ENCODE peak calls at places on chromosome 7, in six cellular contexts. W is GM23338, E is IMR-90, Y is lower lobe of right lung, C is HepG2, G is hepatocyte. B is an unnamed sample.

GRCh38 chr7:146731185-146731584 is 614.6 kb downstream of the CNTNAP2 start:
- DNase-seq in C (no peak), Y (no peak), E (no peak), G (no peak), W (no peak), B (no peak)

GRCh38 chr7:96349572-96349971 is 27.7 kb upstream of the SLC25A13 start:
- DNase-seq in C (no peak), Y (no peak), W (no peak), G (peak), E (no peak), B (no peak)

GRCh38 chr7:20403356-20403755 is 72.7 kb downstream of the ITGB8 start:
- DNase-seq in C (no peak), Y (no peak), G (no peak), E (no peak), W (no peak), B (no peak)

GRCh38 chr7:73560035-73560835 is 2.7 kb upstream of the BCL7B start:
- DNase-seq in W (no peak), Y (no peak), G (peak), E (peak), C (peak), B (no peak)

GRCh38 chr7:7641129-7641663 is 644 bp downstream of the UMAD1 start:
- DNase-seq in Y (no peak), W (peak), G (peak), E (peak), C (peak), B (no peak)

GRCh38 chr7:143380646-143381426 is at the start of gene ZYX:
- DNase-seq in W (peak), C (peak), G (peak), E (peak), Y (peak), B (peak)

GRCh38 chr7:66960192-66960591 is 35.2 kb downstream of the SBDS start:
- DNase-seq in C (no peak), W (no peak), E (no peak), Y (no peak), G (no peak), B (no peak)

GRCh38 chr7:16241017-16241416 is 180.3 kb downstream of the CRPPA start:
- DNase-seq in E (no peak), W (no peak), G (no peak), C (no peak), Y (no peak), B (no peak)

GRCh38 chr7:154789404-154789803 is 213.5 kb downstream of the PAXIP1 start:
- DNase-seq in C (peak), Y (no peak), E (no peak), G (peak), W (no peak), B (no peak)

GRCh38 chr7:3943779-3944520 is 642.9 kb downstream of the SDK1 start:
- DNase-seq in W (no peak), Y (no peak), G (no peak), E (no peak), C (no peak), B (no peak)

GRCh38 chr7:107936312-107936711 is 45.3 kb downstream of the DLD start:
- DNase-seq in Y (no peak), G (no peak), W (no peak), E (no peak), C (no peak), B (no peak)

GRCh38 chr7:125427676-125428075 is 498.1 kb upstream of the POT1 start:
- DNase-seq in W (peak), Y (no peak), C (no peak), G (no peak), E (no peak), B (no peak)

GRCh38 chr7:26078437-26079362 is 73.3 kb upstream of the NFE2L3 start:
- DNase-seq in C (peak), E (no peak), G (peak), Y (peak), W (peak), B (peak)

GRCh38 chr7:96219382-96220130 is 102.3 kb downstream of the SLC25A13 start:
- DNase-seq in E (peak), G (no peak), Y (no peak), W (no peak), C (no peak), B (peak)

GRCh38 chr7:64871761-64872160 is 31.3 kb upstream of the ZNF273 start:
- DNase-seq in Y (no peak), W (no peak), C (no peak), E (no peak), G (no peak), B (no peak)

GRCh38 chr7:103113164-103113563 is 35.7 kb downstream of the NAPEPLD start:
- DNase-seq in Y (no peak), W (no peak), C (no peak), G (no peak), E (peak), B (no peak)

GRCh38 chr7:74498996-74499834 is 45.5 kb downstream of the GTF2IRD1 start:
- DNase-seq in Y (no peak), W (no peak), G (no peak), E (no peak), C (no peak), B (no peak)

GRCh38 chr7:137820677-137821420 is 25.9 kb downstream of the DGKI start:
- DNase-seq in C (no peak), W (peak), E (peak), G (peak), Y (no peak), B (no peak)

GRCh38 chr7:49848211-49848841 is 74.9 kb downstream of the VWC2 start:
- DNase-seq in G (no peak), W (no peak), C (no peak), E (no peak), Y (no peak), B (no peak)

GRCh38 chr7:24979863-24980694 is at the start of gene OSBPL3:
- DNase-seq in G (peak), E (peak), C (peak), Y (peak), W (peak), B (peak)

GRCh38 chr7:15751191-15751701 is 64.8 kb upstream of the MEOX2 start:
- DNase-seq in G (no peak), W (no peak), C (no peak), Y (no peak), E (no peak), B (no peak)

GRCh38 chr7:135714534-135715009 is 13.4 kb downstream of the SLC13A4 start:
- DNase-seq in Y (no peak), E (peak), G (peak), C (peak), W (peak), B (no peak)

GRCh38 chr7:42010751-42011150 is 226.3 kb downstream of the GLI3 start:
- DNase-seq in W (no peak), E (no peak), C (no peak), G (no peak), Y (no peak), B (no peak)

GRCh38 chr7:100200693-100201092 is 19.1 kb upstream of the PVRIG start:
- DNase-seq in Y (no peak), G (peak), C (peak), E (no peak), W (no peak), B (no peak)

GRCh38 chr7:1721047-1721687 is 51.1 kb downstream of the ELFN1 start:
- DNase-seq in Y (no peak), E (peak), W (no peak), C (no peak), G (no peak), B (no peak)

GRCh38 chr7:43294080-43294630 is 181.7 kb downstream of the HECW1 start:
- DNase-seq in G (peak), C (no peak), W (peak), Y (no peak), E (peak), B (no peak)

GRCh38 chr7:3673524-3673923 is 372.5 kb downstream of the SDK1 start:
- DNase-seq in E (peak), Y (peak), W (peak), G (peak), C (peak), B (peak)

GRCh38 chr7:136086712-136087111 is 109.6 kb upstream of the MTPN start:
- DNase-seq in E (peak), W (peak), Y (no peak), C (peak), G (peak), B (peak)

GRCh38 chr7:140051822-140052221 is 10.9 kb downstream of the PARP12 start:
- DNase-seq in C (no peak), G (no peak), E (no peak), Y (no peak), W (no peak), B (no peak)

GRCh38 chr7:85522070-85522469 is 335.2 kb upstream of the SEMA3D start:
- DNase-seq in G (no peak), E (no peak), C (no peak), W (no peak), Y (no peak), B (no peak)

DNA sequence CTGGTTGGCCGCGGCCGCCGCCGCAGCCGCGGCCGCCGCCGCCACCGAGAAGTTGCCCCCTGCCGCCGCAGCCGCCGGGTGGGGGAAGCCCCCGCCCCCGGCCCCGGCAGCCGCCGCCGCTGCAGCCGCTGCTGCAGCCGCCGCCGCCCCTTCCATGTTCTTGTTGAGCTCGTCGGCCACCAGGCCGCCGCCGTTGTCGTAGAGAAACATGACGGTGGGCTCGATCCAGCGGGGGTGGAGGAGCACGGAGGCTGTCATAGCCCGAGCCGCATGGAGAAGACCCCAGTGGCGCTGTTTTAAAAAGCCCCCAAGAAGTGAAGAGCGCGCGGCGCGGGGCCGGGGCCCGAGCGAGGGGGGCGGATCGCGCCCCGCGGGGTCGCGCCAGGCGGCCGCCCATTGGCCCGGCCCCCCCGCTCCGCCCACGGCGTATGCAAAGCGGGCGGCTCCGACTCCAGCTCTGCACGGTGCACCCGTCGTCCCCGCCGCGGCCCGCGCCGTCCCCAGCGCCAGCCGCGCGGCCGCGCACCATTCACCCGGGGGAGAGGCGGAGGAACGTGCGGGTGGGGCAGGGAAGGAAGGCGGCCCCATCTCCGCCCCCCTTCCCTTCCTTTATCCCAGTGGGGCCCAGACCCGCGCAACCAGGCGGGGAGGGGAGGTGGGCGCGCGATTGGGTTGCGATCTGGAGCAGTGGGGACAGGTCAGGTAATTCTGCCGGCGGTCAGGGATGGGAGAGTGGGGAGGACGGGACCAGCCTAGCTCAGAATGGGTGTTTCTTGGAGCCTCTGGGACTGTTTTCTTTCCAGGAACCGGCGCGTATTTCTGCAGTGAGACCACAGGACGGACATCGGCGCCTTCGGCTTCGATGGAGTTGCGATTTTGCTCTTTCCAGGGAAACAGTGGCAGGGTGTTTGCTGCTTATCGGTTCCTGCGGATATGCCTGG is at the start of gene HOXA13:
- DNase-seq in G (peak), E (no peak), C (no peak), W (peak), Y (no peak), B (no peak)
- H3K27ac ChIP-seq in G (peak), E (no peak), C (no peak), W (no peak), Y (no peak), B (no peak)

GRCh38 chr7:116417593-116418345 is 81.8 kb upstream of the CAV2 start:
- DNase-seq in W (no peak), G (no peak), Y (no peak), E (peak), C (no peak), B (peak)
- H3K27ac ChIP-seq in W (no peak), G (peak), Y (no peak), E (no peak), C (no peak), B (peak)

GRCh38 chr7:45470031-45470430 is 104.1 kb upstream of the ADCY1 start:
- DNase-seq in W (no peak), G (no peak), Y (no peak), E (no peak), C (no peak), B (no peak)
- H3K27ac ChIP-seq in W (no peak), G (no peak), Y (no peak), E (no peak), C (no peak), B (no peak)

GRCh38 chr7:55033241-55033846 is 14.5 kb downstream of the EGFR start:
- DNase-seq in C (no peak), Y (no peak), W (no peak), G (no peak), E (no peak), B (no peak)

GRCh38 chr7:55034776-55035175 is 16.0 kb downstream of the EGFR start:
- DNase-seq in Y (no peak), C (peak), E (no peak), G (no peak), W (no peak), B (no peak)

GRCh38 chr7:55031075-55031474 is 12.3 kb downstream of the EGFR start:
- DNase-seq in W (no peak), E (no peak), C (peak), G (no peak), Y (no peak), B (no peak)

GRCh38 chr7:55032069-55032699 is 13.4 kb downstream of the EGFR start:
- DNase-seq in G (no peak), C (no peak), Y (no peak), E (no peak), W (no peak), B (no peak)

GRCh38 chr7:55036958-55037357 is 18.1 kb downstream of the EGFR start:
- DNase-seq in Y (no peak), C (no peak), E (no peak), W (no peak), G (no peak), B (no peak)
- H3K27ac ChIP-seq in Y (no peak), C (no peak), E (no peak), W (no peak), G (no peak), B (no peak)

GRCh38 chr7:6030988-6031387 is at the start of gene ANKRD61:
- DNase-seq in G (no peak), C (no peak), E (no peak), Y (no peak), W (no peak), B (no peak)

GRCh38 chr7:6026011-6026819 is 5.0 kb upstream of the ANKRD61 start:
- DNase-seq in E (peak), Y (peak), G (peak), W (peak), C (peak), B (peak)

GRCh38 chr7:6026917-6027316 is 4.3 kb upstream of the ANKRD61 start:
- DNase-seq in Y (no peak), C (no peak), E (no peak), W (no peak), G (no peak), B (no peak)

GRCh38 chr7:6028563-6028962 is 2.6 kb upstream of the ANKRD61 start:
- DNase-seq in W (no peak), G (no peak), Y (no peak), E (no peak), C (no peak), B (no peak)

DNA sequence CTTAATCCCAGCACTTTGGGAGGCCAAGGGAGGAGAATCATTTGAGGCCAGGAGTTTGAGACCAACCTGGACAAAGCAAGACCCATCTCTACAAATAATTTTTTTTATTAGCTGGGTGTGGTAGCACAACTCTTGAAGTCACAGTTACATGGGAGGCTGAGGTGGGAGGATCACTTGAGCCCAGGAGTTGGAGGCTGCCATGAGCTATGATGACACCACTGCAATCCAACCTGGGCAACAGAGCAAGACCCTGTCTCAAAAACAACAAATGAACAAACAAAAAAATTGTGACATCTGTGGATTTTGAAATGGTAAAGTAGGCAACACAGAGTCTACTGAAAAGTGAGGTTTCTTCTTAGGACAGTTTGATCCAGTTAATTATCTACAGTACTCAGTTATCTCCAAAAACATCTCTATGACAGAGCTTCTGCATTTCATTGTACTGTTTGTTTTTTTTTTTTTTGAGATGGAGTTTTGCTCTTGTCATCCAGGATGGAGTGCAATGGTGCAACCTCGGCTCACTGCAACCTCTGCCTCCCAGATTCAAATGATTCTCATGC is 3.3 kb upstream of the ANKRD61 start:
- DNase-seq in G (no peak), Y (no peak), W (no peak), C (no peak), E (no peak), B (no peak)
- H3K27ac ChIP-seq in G (no peak), Y (peak), W (no peak), C (no peak), E (no peak), B (no peak)

DNA sequence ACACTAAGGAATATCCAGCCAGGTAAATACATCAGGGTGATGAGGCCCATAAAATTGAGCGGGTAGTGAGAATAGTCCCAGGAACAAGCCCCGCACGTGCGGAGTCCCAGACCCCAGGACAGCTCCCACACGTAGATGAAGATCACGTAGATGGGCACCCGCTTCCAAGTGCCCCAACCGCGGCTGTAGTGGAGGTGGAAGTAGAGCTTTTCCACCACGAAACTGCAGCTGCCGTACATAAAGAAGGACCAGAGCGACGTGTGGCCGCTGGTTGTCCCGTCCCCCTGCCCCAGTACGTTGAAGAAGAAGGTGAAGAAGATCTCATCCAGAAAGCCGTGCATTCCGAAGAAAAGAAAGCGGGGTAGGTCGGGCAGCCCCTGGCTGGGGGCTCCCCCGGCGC is 948 bp downstream of the TMEM229A start:
- DNase-seq in G (no peak), C (no peak), E (no peak), W (no peak), Y (no peak), B (no peak)
- H3K27ac ChIP-seq in G (no peak), C (no peak), E (no peak), W (no peak), Y (no peak), B (no peak)

GRCh38 chr7:158979635-158980351 is 123.4 kb downstream of the DYNC2I1 start:
- DNase-seq in C (no peak), E (no peak), W (no peak), G (no peak), Y (no peak), B (no peak)
- H3K27ac ChIP-seq in C (no peak), E (no peak), W (no peak), G (no peak), Y (no peak), B (no peak)

GRCh38 chr7:77697535-77697831 is 1.2 kb downstream of the RSBN1L start:
- DNase-seq in C (no peak), W (no peak), E (no peak), Y (peak), G (no peak), B (no peak)

GRCh38 chr7:77698042-77698625 is 1.9 kb downstream of the RSBN1L start:
- DNase-seq in G (no peak), E (no peak), Y (no peak), C (no peak), W (no peak), B (peak)

GRCh38 chr7:77696057-77696642 is at the start of gene RSBN1L:
- DNase-seq in Y (peak), W (peak), C (peak), G (peak), E (peak), B (peak)

GRCh38 chr7:77699056-77699455 is 2.8 kb downstream of the RSBN1L start:
- DNase-seq in Y (no peak), W (no peak), E (no peak), C (no peak), G (no peak), B (peak)

GRCh38 chr7:77696643-77697534 is 630 bp downstream of the RSBN1L start:
- DNase-seq in G (peak), Y (peak), E (peak), W (peak), C (peak), B (peak)
- H3K27ac ChIP-seq in G (peak), Y (peak), E (peak), W (peak), C (peak), B (peak)

B was measured in endothelial cell of umbilical vein.